ENCODE peak calls at places on chromosomes 13 and 19, in ten cellular contexts. S is CD4-positive, CD25-positive, alpha-beta regulatory T cell; W is mammary epithelial cell; A is aorta; I is iPS DF 6.9; R is CD8-positive, alpha-beta T cell; Z is neural progenitor cell; F is HCT116; J is stomach; T is thoracic aorta. H is an unnamed sample.
A peak's percentile ranks its signal among the peaks of the same experiment; 100 is the strongest.

GRCh38 chr19:4449022-4449825 is 8.4 kb downstream of the UBXN6 start:
- DNase-seq in S (no peak), W (no peak), A (no peak), I (no peak), R (no peak), Z (no peak), F (no peak), J (no peak), T (no peak), H (no peak)

GRCh38 chr19:55179570-55180484 is at the start of gene SYT5:
- DNase-seq in S (peak; percentile 43), W (peak; percentile 38), A (no peak), I (no peak), R (peak; percentile 45), Z (peak; percentile 82), F (no peak), J (peak; percentile 40), T (no peak), H (peak; percentile 64)

GRCh38 chr13:81048026-81048461 is 707.1 kb upstream of the SPRY2 start:
- DNase-seq in S (no peak), W (peak; percentile 18), A (no peak), I (no peak), R (no peak), Z (no peak), F (no peak), J (no peak), T (no peak), H (no peak)

GRCh38 chr19:30160426-30160825 is 211.8 kb upstream of the ZNF536 start:
- DNase-seq in S (no peak), W (no peak), A (no peak), I (no peak), R (no peak), Z (no peak), F (no peak), J (no peak), T (no peak), H (no peak)

GRCh38 chr19:5046339-5047039 is 77.6 kb downstream of the KDM4B start:
- DNase-seq in S (no peak), W (peak; percentile 17), A (no peak), I (no peak), R (no peak), Z (no peak), F (no peak), J (peak; percentile 83), T (no peak), H (no peak)

GRCh38 chr13:35107535-35107934 is 165.5 kb downstream of the NBEA start:
- DNase-seq in S (no peak), W (no peak), A (no peak), I (no peak), R (no peak), Z (no peak), F (no peak), J (no peak), T (no peak), H (no peak)

GRCh38 chr19:40465025-40465780 is at the start of gene BLVRB:
- DNase-seq in S (peak; percentile 48), W (peak; percentile 74), A (no peak), I (no peak), R (no peak), Z (no peak), F (no peak), J (no peak), T (no peak), H (no peak)

GRCh38 chr19:19544257-19545127 is 6.4 kb downstream of the CILP2 start:
- DNase-seq in S (no peak), W (no peak), A (no peak), I (no peak), R (no peak), Z (no peak), F (no peak), J (no peak), T (no peak), H (no peak)

GRCh38 chr19:8615813-8616596 is 5.5 kb upstream of the ADAMTS10 start:
- DNase-seq in S (peak; percentile 52), W (no peak), A (peak; percentile 88), I (no peak), R (peak; percentile 38), Z (peak; percentile 66), F (peak; percentile 60), J (peak; percentile 45), T (no peak), H (peak; percentile 44)

GRCh38 chr19:10353793-10354391 is 14.5 kb upstream of the ICAM3 start:
- DNase-seq in S (peak; percentile 44), W (no peak), A (peak; percentile 83), I (peak; percentile 89), R (no peak), Z (peak; percentile 95), F (peak; percentile 32), J (no peak), T (no peak), H (no peak)

GRCh38 chr13:55160911-55161310 is 1979.8 kb upstream of the PRR20A start:
- DNase-seq in S (no peak), W (no peak), A (no peak), I (no peak), R (no peak), Z (no peak), F (no peak), J (no peak), T (no peak), H (no peak)

GRCh38 chr13:105139048-105139379 is 1396.4 kb downstream of the EFNB2 start:
- DNase-seq in S (no peak), W (no peak), A (no peak), I (no peak), R (no peak), Z (no peak), F (no peak), J (no peak), T (no peak), H (no peak)

GRCh38 chr19:3125900-3126524 is 9.8 kb upstream of the GNA15 start:
- DNase-seq in S (peak; percentile 58), W (peak; percentile 61), A (peak; percentile 87), I (peak; percentile 50), R (peak; percentile 58), Z (peak; percentile 67), F (peak; percentile 60), J (peak; percentile 79), T (no peak), H (peak; percentile 67)

GRCh38 chr13:50451609-50452008 is 391.9 kb downstream of the DLEU7 start:
- DNase-seq in S (no peak), W (no peak), A (no peak), I (no peak), R (no peak), Z (no peak), F (no peak), J (no peak), T (no peak), H (no peak)

GRCh38 chr19:29546583-29547190 is 20.9 kb downstream of the VSTM2B start:
- DNase-seq in S (no peak), W (no peak), A (peak; percentile 50), I (no peak), R (no peak), Z (no peak), F (no peak), J (no peak), T (no peak), H (no peak)

DNA sequence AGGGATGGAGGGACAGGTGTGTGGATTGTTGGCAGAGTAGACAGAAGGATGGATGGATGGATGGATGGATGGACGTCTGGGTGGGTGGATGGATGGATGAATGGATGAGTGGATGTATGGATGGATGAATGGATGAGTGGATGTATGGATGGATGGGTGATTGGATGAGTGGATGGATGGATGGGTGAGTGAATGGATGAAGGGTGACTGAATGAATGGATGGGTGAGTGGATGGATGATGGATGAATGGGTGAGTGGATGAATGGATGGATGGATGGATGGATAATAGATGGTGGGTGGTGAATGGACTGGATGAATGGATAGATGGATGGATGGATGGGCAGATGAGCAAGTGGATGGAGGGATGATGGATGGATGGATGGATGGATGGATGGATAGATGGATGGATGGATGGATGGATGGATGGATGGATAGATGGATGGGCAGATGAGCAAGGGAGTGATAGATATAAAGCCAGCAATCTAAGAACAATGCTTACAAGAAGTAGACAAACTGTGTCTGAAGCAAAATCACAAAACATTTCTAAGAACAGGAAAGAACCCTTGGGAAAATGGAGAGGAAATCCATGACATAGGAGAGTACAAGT is 65.2 kb downstream of the INSR start:
- DNase-seq in S (no peak), W (no peak), A (no peak), I (no peak), R (no peak), Z (no peak), F (no peak), J (no peak), T (no peak), H (no peak)
- H3K9me3 ChIP-seq in S (no peaks in the 10 kb centered on the region), W (peaks cover 13% of the 10 kb centered on the region), A (no peaks in the 10 kb centered on the region), I (no peaks in the 10 kb centered on the region), R (no peaks in the 10 kb centered on the region), Z (no peaks in the 10 kb centered on the region), F (no peaks in the 10 kb centered on the region), J (no peaks in the 10 kb centered on the region), T (no peaks in the 10 kb centered on the region), H (no peaks in the 10 kb centered on the region)

GRCh38 chr19:36668646-36669045 is 2.0 kb upstream of the ZNF461 start:
- DNase-seq in S (no peak), W (no peak), A (no peak), I (no peak), R (no peak), Z (no peak), F (no peak), J (no peak), T (no peak), H (no peak)
- H3K9me3 ChIP-seq in S (peaks cover 62% of the 10 kb centered on the region), W (peaks cover 7% of the 10 kb centered on the region), A (peaks cover 9% of the 10 kb centered on the region), I (no peaks in the 10 kb centered on the region), R (peaks cover 26% of the 10 kb centered on the region), Z (no peaks in the 10 kb centered on the region), F (peaks cover 24% of the 10 kb centered on the region), J (peaks cover 4% of the 10 kb centered on the region), T (peaks cover 23% of the 10 kb centered on the region), H (peaks cover 31% of the 10 kb centered on the region)

GRCh38 chr19:23817519-23817918 is 58.8 kb upstream of the ZNF681 start:
- DNase-seq in S (peak; percentile 51), W (peak; percentile 14), A (no peak), I (peak; percentile 25), R (peak; percentile 9), Z (peak; percentile 25), F (peak; percentile 4), J (peak; percentile 31), T (no peak), H (peak; percentile 14)
- H3K9me3 ChIP-seq in S (peaks cover 32% of the 10 kb centered on the region), W (peaks cover 32% of the 10 kb centered on the region), A (peaks cover 6% of the 10 kb centered on the region), I (peaks cover under 1% of the 10 kb centered on the region), R (no peaks in the 10 kb centered on the region), Z (peaks cover 9% of the 10 kb centered on the region), F (no peaks in the 10 kb centered on the region), J (peaks cover under 1% of the 10 kb centered on the region), T (peaks cover 15% of the 10 kb centered on the region), H (peaks cover 7% of the 10 kb centered on the region)

DNA sequence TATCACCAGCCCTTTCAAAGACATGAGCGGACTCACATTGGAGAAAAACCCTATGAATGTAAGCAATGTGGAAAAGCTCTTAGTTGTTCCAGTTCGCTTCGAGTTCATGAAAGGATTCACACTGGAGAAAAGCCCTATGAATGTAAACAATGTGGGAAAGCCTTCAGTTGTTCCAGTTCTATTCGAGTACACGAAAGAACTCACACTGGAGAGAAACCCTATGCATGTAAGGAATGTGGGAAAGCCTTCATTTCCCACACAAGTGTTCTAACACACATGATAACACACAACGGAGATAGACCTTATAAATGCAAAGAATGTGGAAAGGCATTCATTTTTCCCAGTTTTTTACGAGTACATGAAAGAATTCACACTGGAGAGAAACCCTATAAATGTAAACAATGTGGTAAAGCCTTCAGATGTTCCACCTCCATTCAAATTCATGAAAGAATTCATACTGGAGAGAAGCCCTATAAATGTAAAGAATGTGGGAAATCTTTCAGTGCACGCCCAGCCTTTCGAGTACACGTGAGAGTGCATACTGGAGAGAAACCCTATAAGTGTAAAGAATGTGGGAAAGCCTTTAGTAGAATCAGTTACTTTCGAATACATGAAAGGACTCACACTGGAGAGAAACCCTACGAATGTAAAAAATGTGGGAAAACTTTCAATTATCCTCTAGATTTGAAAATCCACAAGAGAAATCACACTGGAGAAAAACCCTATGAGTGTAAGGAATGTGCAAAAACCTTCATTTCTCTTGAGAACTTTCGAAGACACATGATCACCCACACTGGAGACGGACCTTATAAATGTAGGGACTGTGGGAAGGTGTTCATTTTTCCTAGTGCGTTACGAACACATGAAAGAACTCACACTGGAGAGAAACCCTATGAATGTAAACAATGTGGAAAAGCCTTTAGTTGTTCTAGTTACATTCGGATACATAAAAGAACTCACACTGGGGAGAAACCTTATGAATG is 17.6 kb downstream of the ZNF791 start:
- DNase-seq in S (no peak), W (peak; percentile 20), A (no peak), I (no peak), R (no peak), Z (no peak), F (no peak), J (no peak), T (no peak), H (no peak)
- H3K9me3 ChIP-seq in S (peaks cover 29% of the 10 kb centered on the region), W (peaks cover 57% of the 10 kb centered on the region), A (peaks cover 2% of the 10 kb centered on the region), I (peaks cover 12% of the 10 kb centered on the region), R (peaks cover 16% of the 10 kb centered on the region), Z (peaks cover 33% of the 10 kb centered on the region), F (peaks cover 27% of the 10 kb centered on the region), J (peaks cover 6% of the 10 kb centered on the region), T (peaks cover 12% of the 10 kb centered on the region), H (peaks cover 23% of the 10 kb centered on the region)